ENCODE peak calls at places on chromosomes 2 and 18, in eight cellular contexts. X, M, D, G, Z, B, T and H are unnamed samples.

GRCh38 chr2:97716695-97717617 is 3.6 kb downstream of the ZAP70 start:
- DNase-seq in X (no peak), M (no peak), D (no peak), G (no peak), Z (no peak), B (no peak), T (no peak), H (no peak)

GRCh38 chr2:101696272-101697123 is 1.0 kb upstream of the MAP4K4 start:
- DNase-seq in X (no peak), M (peak), D (no peak), G (no peak), Z (peak), B (no peak), T (no peak), H (no peak)

GRCh38 chr2:10289352-10289751 is 13.4 kb upstream of the HPCAL1 start:
- DNase-seq in X (no peak), M (no peak), D (no peak), G (no peak), Z (no peak), B (no peak), T (no peak), H (no peak)

GRCh38 chr2:22879009-22879863 is 505.7 kb upstream of the KLHL29 start:
- DNase-seq in X (peak), M (no peak), D (peak), G (no peak), Z (no peak), B (no peak), T (no peak), H (no peak)

GRCh38 chr2:134250840-134251461 is 2.9 kb upstream of the MGAT5 start:
- DNase-seq in X (no peak), M (no peak), D (no peak), G (no peak), Z (no peak), B (no peak), T (no peak), H (no peak)

GRCh38 chr2:208406474-208407451 is at the start of gene PTH2R:
- DNase-seq in X (no peak), M (peak), D (peak), G (no peak), Z (no peak), B (no peak), T (no peak), H (no peak)

GRCh38 chr2:176997074-176997791 is 215.4 kb upstream of the HNRNPA3 start:
- DNase-seq in X (peak), M (no peak), D (no peak), G (peak), Z (peak), B (peak), T (peak), H (no peak)

GRCh38 chr18:48761582-48761981 is 189.2 kb downstream of the SMAD7 start:
- DNase-seq in X (no peak), M (no peak), D (no peak), G (no peak), Z (no peak), B (no peak), T (no peak), H (no peak)

GRCh38 chr2:191359186-191359585 is 114.0 kb downstream of the MYO1B start:
- DNase-seq in X (no peak), M (no peak), D (no peak), G (no peak), Z (no peak), B (no peak), T (no peak), H (no peak)

GRCh38 chr2:216372761-216373291 is 543 bp upstream of the MARCHF4 start:
- DNase-seq in X (peak), M (no peak), D (no peak), G (no peak), Z (no peak), B (peak), T (peak), H (no peak)

GRCh38 chr2:237196866-237197618 is 111.4 kb downstream of the COPS8 start:
- DNase-seq in X (peak), M (peak), D (no peak), G (no peak), Z (no peak), B (peak), T (peak), H (no peak)

GRCh38 chr2:149606251-149606811 is 18.8 kb upstream of the MMADHC start:
- DNase-seq in X (no peak), M (no peak), D (no peak), G (no peak), Z (no peak), B (peak), T (peak), H (no peak)

GRCh38 chr2:238884812-238885408 is 37.0 kb downstream of the TWIST2 start:
- DNase-seq in X (no peak), M (no peak), D (no peak), G (no peak), Z (no peak), B (no peak), T (no peak), H (no peak)

GRCh38 chr18:73741946-73742345 is 405.7 kb downstream of the FBXO15 start:
- DNase-seq in X (peak), M (no peak), D (no peak), G (no peak), Z (no peak), B (peak), T (no peak), H (no peak)

GRCh38 chr2:120320318-120320851 is 25.6 kb upstream of the INHBB start:
- DNase-seq in X (no peak), M (no peak), D (no peak), G (no peak), Z (no peak), B (peak), T (no peak), H (no peak)

GRCh38 chr2:58925676-58926081 is 684.6 kb upstream of the FANCL start:
- DNase-seq in X (no peak), M (no peak), D (no peak), G (no peak), Z (no peak), B (peak), T (no peak), H (no peak)

GRCh38 chr2:1670636-1671035 is 73.7 kb downstream of the PXDN start:
- DNase-seq in X (no peak), M (peak), D (no peak), G (no peak), Z (no peak), B (no peak), T (no peak), H (no peak)

GRCh38 chr2:65435625-65436168 is 3.3 kb upstream of the SPRED2 start:
- DNase-seq in X (peak), M (peak), D (peak), G (peak), Z (peak), B (peak), T (peak), H (peak)

GRCh38 chr2:457287-457686 is 169.4 kb upstream of the ALKAL2 start:
- DNase-seq in X (no peak), M (no peak), D (no peak), G (no peak), Z (no peak), B (no peak), T (no peak), H (no peak)

GRCh38 chr2:39488450-39488849 is 51.4 kb upstream of the MAP4K3 start:
- DNase-seq in X (peak), M (no peak), D (no peak), G (no peak), Z (no peak), B (peak), T (peak), H (no peak)

GRCh38 chr18:48813833-48814489 is 136.8 kb downstream of the SMAD7 start:
- DNase-seq in X (peak), M (peak), D (no peak), G (no peak), Z (no peak), B (no peak), T (no peak), H (no peak)

GRCh38 chr2:229339613-229340012 is 68.5 kb upstream of the PID1 start:
- DNase-seq in X (peak), M (no peak), D (no peak), G (no peak), Z (no peak), B (no peak), T (no peak), H (no peak)

GRCh38 chr2:229980440-229981184 is 58.3 kb downstream of the FBXO36 start:
- DNase-seq in X (peak), M (peak), D (peak), G (no peak), Z (no peak), B (peak), T (peak), H (peak)

GRCh38 chr2:96940026-96940601 is 46.3 kb downstream of the FAM178B start:
- DNase-seq in X (no peak), M (no peak), D (no peak), G (no peak), Z (no peak), B (no peak), T (no peak), H (no peak)